ENCODE peak calls at places on chromosomes 4 and X, in seven cellular contexts. One of them, this sample, is unnamed.

GRCh38 chr4:114208747-114209146 is 229.3 kb upstream of the ARSJ start:
- DNase-seq in midbrain: no peak
- DNase-seq in T-helper 9 cell: no peak
- DNase-seq in ELF-1: no peak
- DNase-seq in NCI-H146: no peak
- DNase-seq in small intestine: peak
- DNase-seq in osteocyte: no peak
- DNase-seq in this sample: peak

GRCh38 chrX:17697191-17697590 is 40.1 kb upstream of the SCML1 start:
- DNase-seq in midbrain: peak
- DNase-seq in T-helper 9 cell: no peak
- DNase-seq in ELF-1: no peak
- DNase-seq in NCI-H146: no peak
- DNase-seq in small intestine: peak
- DNase-seq in osteocyte: no peak
- DNase-seq in this sample: peak

GRCh38 chrX:7334253-7334935 is 186.4 kb upstream of the PUDP start:
- DNase-seq in midbrain: no peak
- DNase-seq in T-helper 9 cell: no peak
- DNase-seq in ELF-1: no peak
- DNase-seq in NCI-H146: no peak
- DNase-seq in small intestine: no peak
- DNase-seq in osteocyte: no peak
- DNase-seq in this sample: peak

GRCh38 chrX:122945328-122945727 is 238.8 kb upstream of the GRIA3 start:
- DNase-seq in midbrain: no peak
- DNase-seq in T-helper 9 cell: no peak
- DNase-seq in ELF-1: no peak
- DNase-seq in NCI-H146: peak
- DNase-seq in small intestine: no peak
- DNase-seq in osteocyte: no peak
- DNase-seq in this sample: no peak

GRCh38 chrX:7068939-7069367 is 78.6 kb upstream of the STS start:
- DNase-seq in midbrain: no peak
- DNase-seq in T-helper 9 cell: no peak
- DNase-seq in ELF-1: peak
- DNase-seq in NCI-H146: no peak
- DNase-seq in small intestine: no peak
- DNase-seq in osteocyte: no peak
- DNase-seq in this sample: no peak

GRCh38 chrX:13220916-13221315 is 98.9 kb downstream of the ATXN3L start:
- DNase-seq in midbrain: no peak
- DNase-seq in T-helper 9 cell: no peak
- DNase-seq in ELF-1: no peak
- DNase-seq in NCI-H146: no peak
- DNase-seq in small intestine: peak
- DNase-seq in osteocyte: no peak
- DNase-seq in this sample: peak

GRCh38 chr4:21790437-21791029 is 158.0 kb downstream of the KCNIP4 start:
- DNase-seq in midbrain: peak
- DNase-seq in T-helper 9 cell: no peak
- DNase-seq in ELF-1: no peak
- DNase-seq in NCI-H146: peak
- DNase-seq in small intestine: peak
- DNase-seq in osteocyte: no peak
- DNase-seq in this sample: peak

GRCh38 chrX:8726031-8726652 is 5.8 kb downstream of the ANOS1 start:
- DNase-seq in midbrain: no peak
- DNase-seq in T-helper 9 cell: no peak
- DNase-seq in ELF-1: peak
- DNase-seq in NCI-H146: peak
- DNase-seq in small intestine: no peak
- DNase-seq in osteocyte: no peak
- DNase-seq in this sample: peak

GRCh38 chr4:19700951-19701350 is 550.8 kb upstream of the SLIT2 start:
- DNase-seq in midbrain: no peak
- DNase-seq in T-helper 9 cell: no peak
- DNase-seq in ELF-1: no peak
- DNase-seq in NCI-H146: no peak
- DNase-seq in small intestine: no peak
- DNase-seq in osteocyte: no peak
- DNase-seq in this sample: peak